ENCODE peak calls at places on chromosomes 6 and 20, in five cellular contexts. B is transverse colon, L is Peyer's patch, A is OCI-LY7, Q is AG10803. I is an unnamed sample.

GRCh38 chr20:17334866-17335412 is 108.1 kb downstream of the PCSK2 start:
- DNase-seq in B (no peak), L (no peak), A (no peak), Q (peak; percentile 54), I (no peak)

GRCh38 chr20:43389839-43390626 is 67.7 kb upstream of the SRSF6 start:
- DNase-seq in B (no peak), L (no peak), A (no peak), Q (no peak), I (no peak)

GRCh38 chr6:48916523-48917050 is 546.5 kb downstream of the MMUT start:
- DNase-seq in B (no peak), L (no peak), A (no peak), Q (no peak), I (no peak)

GRCh38 chr6:79377047-79377446 is 142.6 kb upstream of the HMGN3 start:
- DNase-seq in B (no peak), L (no peak), A (no peak), Q (no peak), I (no peak)

GRCh38 chr6:74117113-74117512 is 421.1 kb downstream of the CD109 start:
- DNase-seq in B (no peak), L (no peak), A (no peak), Q (no peak), I (no peak)

GRCh38 chr6:133715270-133715669 is 173.6 kb upstream of the TCF21 start:
- DNase-seq in B (no peak), L (no peak), A (no peak), Q (no peak), I (no peak)

GRCh38 chr6:130377371-130377770 is 11.6 kb downstream of the TMEM200A start:
- DNase-seq in B (no peak), L (no peak), A (no peak), Q (no peak), I (no peak)

GRCh38 chr6:15770347-15771143 is 107.7 kb upstream of the DTNBP1 start:
- DNase-seq in B (no peak), L (no peak), A (peak; percentile 2), Q (peak; percentile 37), I (no peak)

GRCh38 chr6:41325446-41326066 is 9.9 kb upstream of the NCR2 start:
- DNase-seq in B (no peak), L (no peak), A (no peak), Q (no peak), I (no peak)

GRCh38 chr20:10929023-10929422 is 255.2 kb upstream of the JAG1 start:
- DNase-seq in B (no peak), L (no peak), A (no peak), Q (no peak), I (no peak)

GRCh38 chr6:39887692-39888450 is 46.4 kb downstream of the MOCS1 start:
- DNase-seq in B (peak; percentile 38), L (peak; percentile 65), A (no peak), Q (peak; percentile 94), I (peak; percentile 64)

GRCh38 chr6:132202569-132202968 is 198.7 kb downstream of the MOXD1 start:
- DNase-seq in B (no peak), L (no peak), A (no peak), Q (peak; percentile 87), I (no peak)

GRCh38 chr20:49323622-49324238 is 45.9 kb upstream of the ZNFX1 start:
- DNase-seq in B (no peak), L (peak; percentile 48), A (peak; percentile 52), Q (peak; percentile 86), I (peak; percentile 32)

GRCh38 chr6:107604549-107604948 is 114.6 kb downstream of the SOBP start:
- DNase-seq in B (no peak), L (no peak), A (no peak), Q (no peak), I (no peak)

GRCh38 chr6:119079288-119079809 is 885 bp upstream of the FAM184A start:
- DNase-seq in B (no peak), L (no peak), A (no peak), Q (peak; percentile 19), I (no peak)

GRCh38 chr20:18588554-18589043 is 745 bp downstream of the DTD1 start:
- DNase-seq in B (peak; percentile 9), L (no peak), A (no peak), Q (no peak), I (no peak)

GRCh38 chr6:46412662-46413061 is 78.6 kb downstream of the RCAN2 start:
- DNase-seq in B (no peak), L (no peak), A (peak; percentile 21), Q (no peak), I (no peak)

GRCh38 chr6:81475646-81476045 is 276.8 kb downstream of the TENT5A start:
- DNase-seq in B (no peak), L (no peak), A (no peak), Q (peak; percentile 14), I (no peak)

GRCh38 chr20:62733891-62734290 is 25.3 kb downstream of the NTSR1 start:
- DNase-seq in B (peak; percentile 4), L (peak; percentile 38), A (no peak), Q (no peak), I (no peak)

GRCh38 chr6:107443066-107443903 is 16.1 kb downstream of the PDSS2 start:
- DNase-seq in B (no peak), L (no peak), A (no peak), Q (no peak), I (no peak)

GRCh38 chr6:85756982-85757381 is 114.3 kb upstream of the SYNCRIP start:
- DNase-seq in B (no peak), L (no peak), A (peak; percentile 21), Q (peak; percentile 29), I (no peak)

GRCh38 chr6:63805345-63805744 is 169.7 kb downstream of the PHF3 start:
- DNase-seq in B (no peak), L (no peak), A (no peak), Q (no peak), I (no peak)

GRCh38 chr6:124961784-124962611 is at the start of gene RNF217:
- DNase-seq in B (peak; percentile 50), L (peak; percentile 68), A (no peak), Q (peak; percentile 77), I (peak; percentile 63)
- TF ChIP-seq CTCF in B (no peak), L (peak; percentile 14), A (no peak), Q (no peak), I (no peak)

GRCh38 chr6:136036071-136036380 is 184.5 kb downstream of the PDE7B start:
- DNase-seq in B (no peak), L (no peak), A (no peak), Q (no peak), I (no peak)

GRCh38 chr6:136031982-136032381 is 180.5 kb downstream of the PDE7B start:
- DNase-seq in B (no peak), L (no peak), A (peak; percentile 4), Q (peak; percentile 61), I (no peak)

GRCh38 chr6:136036601-136037000 is 185.1 kb downstream of the PDE7B start:
- DNase-seq in B (no peak), L (no peak), A (no peak), Q (no peak), I (no peak)

GRCh38 chr6:136035378-136036070 is 184.0 kb downstream of the PDE7B start:
- DNase-seq in B (no peak), L (no peak), A (no peak), Q (peak; percentile 59), I (no peak)

GRCh38 chr6:136034422-136034821 is 182.9 kb downstream of the PDE7B start:
- DNase-seq in B (no peak), L (no peak), A (no peak), Q (no peak), I (no peak)
- TF ChIP-seq CTCF in B (no peak), L (no peak), A (peak; percentile 29), Q (no peak), I (no peak)

DNA sequence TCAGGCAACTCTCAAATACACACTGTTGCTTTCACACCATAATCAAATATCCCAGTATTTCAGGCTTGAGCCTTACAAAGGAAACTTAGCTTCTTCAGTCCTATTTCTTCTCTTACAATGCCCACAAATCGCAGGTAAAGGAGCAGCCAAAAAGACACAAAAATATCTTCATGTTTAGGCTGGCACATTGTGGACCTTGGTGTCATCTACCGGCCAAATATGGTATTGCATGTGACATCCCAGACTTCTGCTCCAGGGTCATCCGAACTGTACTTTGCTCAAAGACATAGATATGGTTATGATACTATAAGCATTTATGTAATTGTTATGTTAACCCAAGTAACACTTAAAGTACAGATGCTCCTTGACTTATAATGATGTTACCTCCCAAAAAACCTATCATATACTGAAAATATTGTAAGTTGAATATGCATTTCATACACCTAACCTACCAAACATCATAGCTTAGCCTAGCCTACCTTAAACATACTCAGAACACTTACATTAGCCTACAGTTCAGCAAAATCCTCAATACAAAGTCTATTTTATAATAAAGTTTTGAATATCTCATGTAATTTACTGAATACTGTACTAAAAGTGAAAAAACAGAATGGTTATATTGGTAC is 4.6 kb downstream of the OR2H2 start:
- DNase-seq in B (peak; percentile 33), L (peak; percentile 74), A (peak; percentile 64), Q (peak; percentile 51), I (peak; percentile 36)
- TF ChIP-seq CTCF in B (peak; percentile 94), L (peak; percentile 88), A (peak; percentile 96), Q (peak; percentile 96), I (peak; percentile 94)

GRCh38 chr6:1901556-1901955 is 291.8 kb downstream of the FOXC1 start:
- DNase-seq in B (no peak), L (no peak), A (no peak), Q (peak; percentile 11), I (no peak)

GRCh38 chr6:1906625-1907024 is 296.9 kb downstream of the FOXC1 start:
- DNase-seq in B (no peak), L (no peak), A (no peak), Q (no peak), I (no peak)

GRCh38 chr6:1904494-1904854 is 294.8 kb downstream of the FOXC1 start:
- DNase-seq in B (no peak), L (no peak), A (no peak), Q (no peak), I (no peak)

GRCh38 chr6:1903780-1904493 is 294.2 kb downstream of the FOXC1 start:
- DNase-seq in B (no peak), L (no peak), A (no peak), Q (no peak), I (no peak)

DNA sequence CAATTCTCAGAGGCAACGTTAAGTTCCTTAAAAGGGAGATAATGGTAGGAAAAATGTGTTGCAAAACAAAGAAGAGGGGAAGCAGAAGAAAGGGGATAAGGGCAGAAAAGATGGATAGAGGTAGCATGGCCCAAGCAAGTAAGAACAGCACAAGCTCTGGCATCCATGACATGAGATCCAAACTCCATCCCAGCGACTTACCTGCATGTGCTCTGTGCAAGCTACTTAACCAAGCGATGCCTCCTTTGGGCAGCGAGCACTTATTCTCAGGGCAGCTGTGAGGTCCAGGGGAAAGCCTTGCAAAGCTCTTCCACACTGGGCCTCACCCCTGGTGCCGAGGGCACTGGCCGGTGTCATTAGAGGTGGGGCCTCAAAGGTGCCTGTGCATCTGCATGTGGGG is 295.2 kb downstream of the FOXC1 start:
- DNase-seq in B (no peak), L (no peak), A (no peak), Q (no peak), I (no peak)
- TF ChIP-seq CTCF in B (no peak), L (no peak), A (no peak), Q (no peak), I (no peak)

I was measured in lung.